ENCODE peak calls at places on chromosome 15, in five cellular contexts. L is naive thymus-derived CD4-positive, alpha-beta T cell; Y is heart left ventricle; V is SK-N-SH; S is adrenal gland. E is an unnamed sample.

GRCh38 chr15:82845686-82846085 is 36.3 kb downstream of the WHAMM start:
- DNase-seq in L (no peak), Y (no peak), V (no peak), S (no peak), E (no peak)

GRCh38 chr15:76501726-76502125 is 165.2 kb downstream of the ISL2 start:
- DNase-seq in L (no peak), Y (no peak), V (no peak), S (no peak), E (no peak)

GRCh38 chr15:32643907-32644445 is 2.5 kb downstream of the SCG5 start:
- DNase-seq in L (no peak), Y (no peak), V (no peak), S (no peak), E (no peak)

GRCh38 chr15:48250640-48251076 is 44.6 kb downstream of the SLC12A1 start:
- DNase-seq in L (no peak), Y (peak; percentile 31), V (peak; percentile 58), S (peak; percentile 55), E (no peak)

GRCh38 chr15:51024735-51025453 is 69.8 kb downstream of the TNFAIP8L3 start:
- DNase-seq in L (no peak), Y (no peak), V (no peak), S (no peak), E (no peak)

GRCh38 chr15:76206325-76206976 is 104.8 kb downstream of the ETFA start:
- DNase-seq in L (no peak), Y (peak; percentile 93), V (peak; percentile 88), S (peak; percentile 97), E (no peak)

GRCh38 chr15:66622677-66623076 is 56.9 kb upstream of the LCTL start:
- DNase-seq in L (no peak), Y (no peak), V (no peak), S (no peak), E (no peak)

GRCh38 chr15:67082007-67082536 is 16.7 kb downstream of the SMAD3 start:
- DNase-seq in L (peak; percentile 70), Y (no peak), V (no peak), S (no peak), E (peak; percentile 49)

GRCh38 chr15:79863886-79864285 is 32.9 kb downstream of the MTHFS start:
- DNase-seq in L (no peak), Y (no peak), V (no peak), S (no peak), E (no peak)

GRCh38 chr15:56734013-56734625 is 810 bp upstream of the ZNF280D start:
- DNase-seq in L (no peak), Y (no peak), V (no peak), S (no peak), E (no peak)

GRCh38 chr15:99435761-99436346 is 129.9 kb upstream of the MEF2A start:
- DNase-seq in L (no peak), Y (no peak), V (no peak), S (no peak), E (no peak)

GRCh38 chr15:47718474-47719440 is 1.5 kb downstream of the SEMA6D start:
- DNase-seq in L (no peak), Y (peak; percentile 50), V (peak; percentile 56), S (no peak), E (no peak)

GRCh38 chr15:80701676-80702311 is 6.7 kb downstream of the ABHD17C start:
- DNase-seq in L (no peak), Y (no peak), V (peak; percentile 30), S (no peak), E (no peak)

GRCh38 chr15:49741721-49742120 is 120.9 kb downstream of the DTWD1 start:
- DNase-seq in L (no peak), Y (peak; percentile 28), V (no peak), S (peak; percentile 10), E (no peak)

GRCh38 chr15:59437473-59437776 is 561 bp upstream of the FAM81A start:
- DNase-seq in L (no peak), Y (peak; percentile 29), V (no peak), S (no peak), E (no peak)

GRCh38 chr15:60374628-60375081 is 23.1 kb downstream of the ANXA2 start:
- DNase-seq in L (no peak), Y (no peak), V (no peak), S (peak; percentile 84), E (no peak)

GRCh38 chr15:76006136-76006778 is 6.0 kb downstream of the NRG4 start:
- DNase-seq in L (no peak), Y (no peak), V (no peak), S (peak; percentile 86), E (no peak)

GRCh38 chr15:79834496-79834895 is 62.3 kb downstream of the MTHFS start:
- DNase-seq in L (no peak), Y (peak; percentile 31), V (no peak), S (peak; percentile 6), E (no peak)

GRCh38 chr15:38477637-38478036 is 23.7 kb downstream of the FAM98B start:
- DNase-seq in L (no peak), Y (no peak), V (no peak), S (no peak), E (no peak)

GRCh38 chr15:69623521-69624513 is 171.2 kb downstream of the RPLP1 start:
- DNase-seq in L (no peak), Y (no peak), V (no peak), S (no peak), E (no peak)

GRCh38 chr15:99613887-99614642 is 48.3 kb downstream of the MEF2A start:
- DNase-seq in L (no peak), Y (no peak), V (no peak), S (peak; percentile 64), E (peak; percentile 9)

GRCh38 chr15:58698887-58699641 is 50.4 kb downstream of the ADAM10 start:
- DNase-seq in L (no peak), Y (no peak), V (no peak), S (no peak), E (no peak)

GRCh38 chr15:100925480-100925879 is 6.3 kb downstream of the LRRK1 start:
- DNase-seq in L (no peak), Y (no peak), V (no peak), S (no peak), E (no peak)
- H3K27ac ChIP-seq in L (no peak overlapping the region), Y (no peak overlapping the region), V (no peak overlapping the region), S (no peak overlapping the region), E (no peak overlapping the region)

GRCh38 chr15:27706300-27706699 is 392.8 kb downstream of the OCA2 start:
- DNase-seq in L (no peak), Y (no peak), V (no peak), S (no peak), E (no peak)

GRCh38 chr15:27701956-27702355 is 397.2 kb downstream of the OCA2 start:
- DNase-seq in L (no peak), Y (no peak), V (no peak), S (no peak), E (no peak)

GRCh38 chr15:27704939-27705514 is 394.1 kb downstream of the OCA2 start:
- DNase-seq in L (no peak), Y (no peak), V (no peak), S (no peak), E (no peak)

GRCh38 chr15:27707216-27707710 is 391.9 kb downstream of the OCA2 start:
- DNase-seq in L (no peak), Y (no peak), V (peak; percentile 30), S (no peak), E (no peak)
- H3K9me3 ChIP-seq in L (no peaks in the 10 kb centered on the region), Y (no peaks in the 10 kb centered on the region), V (peaks cover 4% of the 10 kb centered on the region), S (no peaks in the 10 kb centered on the region), E (no peaks in the 10 kb centered on the region)

GRCh38 chr15:96359772-96360498 is 29.4 kb downstream of the NR2F2 start:
- DNase-seq in L (no peak), Y (no peak), V (peak; percentile 24), S (peak; percentile 63), E (no peak)
- H3K27ac ChIP-seq in L (no peak overlapping the region), Y (peak overlapping the region; percentile 46), V (no peak overlapping the region), S (peak overlapping the region; percentile 62), E (no peak overlapping the region)

DNA sequence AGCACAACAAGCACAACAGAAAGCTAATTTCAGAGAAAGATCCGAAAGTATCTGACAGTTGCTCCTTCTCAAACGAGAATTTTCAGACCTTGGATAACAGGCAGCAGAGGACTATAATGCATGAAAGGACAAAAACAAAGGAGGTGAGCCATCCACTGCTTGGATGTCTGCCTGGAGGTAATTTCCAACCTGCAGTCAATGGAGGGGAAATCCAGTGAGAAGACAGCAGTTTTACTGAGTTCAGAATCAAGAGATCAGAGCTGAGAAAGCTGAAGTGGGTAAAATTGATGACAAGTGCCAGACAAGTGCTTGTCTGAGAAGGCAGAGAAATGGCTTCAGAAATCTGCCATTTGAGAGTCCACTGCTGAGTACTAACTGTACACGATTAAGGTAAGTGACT is 22.1 kb downstream of the UBE3A start:
- DNase-seq in L (no peak), Y (no peak), V (no peak), S (no peak), E (no peak)
- H3K9me3 ChIP-seq in L (peaks cover 4% of the 10 kb centered on the region), Y (no peaks in the 10 kb centered on the region), V (peaks cover 4% of the 10 kb centered on the region), S (no peaks in the 10 kb centered on the region), E (peaks cover 21% of the 10 kb centered on the region)

GRCh38 chr15:74297867-74298266 is 61.7 kb downstream of the CCDC33 start:
- DNase-seq in L (no peak), Y (no peak), V (no peak), S (no peak), E (no peak)
- H3K27ac ChIP-seq in L (no peak overlapping the region), Y (no peak overlapping the region), V (peak overlapping the region; percentile 60), S (no peak overlapping the region), E (no peak overlapping the region)

GRCh38 chr15:93278006-93278405 is 189.0 kb upstream of the RGMA start:
- DNase-seq in L (no peak), Y (no peak), V (no peak), S (no peak), E (no peak)

GRCh38 chr15:93271871-93272270 is 182.9 kb upstream of the RGMA start:
- DNase-seq in L (no peak), Y (no peak), V (no peak), S (no peak), E (no peak)

GRCh38 chr15:93270937-93271472 is 182.0 kb upstream of the RGMA start:
- DNase-seq in L (no peak), Y (no peak), V (no peak), S (no peak), E (no peak)

DNA sequence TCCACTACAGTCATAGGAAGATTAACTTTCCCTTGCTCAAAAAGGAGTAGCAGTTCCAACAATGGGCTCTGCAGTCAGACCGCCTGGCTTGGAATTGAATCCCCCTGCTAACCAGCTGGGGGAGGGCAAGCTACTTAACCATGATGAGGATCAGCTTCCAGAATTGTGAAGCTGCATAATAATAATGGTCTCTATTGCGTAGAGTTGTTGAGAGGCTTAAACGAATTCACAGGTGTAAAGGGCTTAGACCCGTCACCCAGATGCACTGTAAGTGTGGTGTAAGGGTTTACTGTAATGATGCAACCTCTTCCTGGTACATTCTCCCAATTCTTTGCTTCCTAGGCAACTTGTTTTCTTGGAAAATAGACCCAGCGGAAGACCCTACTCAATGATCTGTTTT is 185.3 kb upstream of the RGMA start:
- DNase-seq in L (no peak), Y (no peak), V (no peak), S (no peak), E (no peak)
- H3K9me3 ChIP-seq in L (no peaks in the 10 kb centered on the region), Y (no peaks in the 10 kb centered on the region), V (no peaks in the 10 kb centered on the region), S (no peaks in the 10 kb centered on the region), E (peaks cover 2% of the 10 kb centered on the region)

DNA sequence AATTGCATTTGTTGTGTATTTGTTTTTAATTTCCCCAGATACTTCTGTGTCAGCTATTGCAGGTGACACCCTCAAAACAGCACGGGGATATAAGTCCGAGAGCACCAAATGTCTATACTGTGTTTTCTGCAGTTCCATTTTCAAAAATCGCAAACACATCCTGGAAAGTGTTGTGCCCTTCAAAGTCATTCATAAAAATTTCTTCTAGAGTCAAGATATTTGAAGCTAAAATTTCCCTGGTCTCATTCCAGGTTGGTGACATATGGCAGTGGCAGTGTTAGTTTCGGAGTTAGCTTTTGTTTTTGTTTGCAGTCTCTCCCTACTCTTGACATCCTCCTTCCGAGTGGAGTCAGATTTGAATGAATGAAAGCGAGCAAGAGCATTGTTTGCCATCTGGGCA is 3.2 kb upstream of the FSIP1 start:
- DNase-seq in L (no peak), Y (no peak), V (no peak), S (no peak), E (no peak)
- H3K27ac ChIP-seq in L (no peak overlapping the region), Y (no peak overlapping the region), V (no peak overlapping the region), S (no peak overlapping the region), E (no peak overlapping the region)